ENCODE peak calls at places on chromosomes 5 and 9, in seven cellular contexts. One of them, this sample, is unnamed. For H3K4me1, the result is how much of the 10 kb centered on the place peaks cover.

GRCh38 chr5:78221964-78222451 is 72.5 kb downstream of the AP3B1 start:
- DNase-seq in transverse colon: peak
- DNase-seq in BE2C: peak
- DNase-seq in neural progenitor cell: no peak
- DNase-seq in heart left ventricle: no peak
- DNase-seq in OCI-LY7: peak
- DNase-seq in DND-41: no peak
- DNase-seq in this sample: no peak

GRCh38 chr9:107345327-107345726 is 62.2 kb downstream of the RAD23B start:
- DNase-seq in DND-41: no peak
- DNase-seq in neural progenitor cell: no peak
- DNase-seq in BE2C: no peak
- DNase-seq in OCI-LY7: no peak
- DNase-seq in heart left ventricle: no peak
- DNase-seq in transverse colon: no peak
- DNase-seq in this sample: no peak

GRCh38 chr5:78591227-78591626 is 57.3 kb downstream of the LHFPL2 start:
- DNase-seq in BE2C: no peak
- DNase-seq in transverse colon: no peak
- DNase-seq in OCI-LY7: no peak
- DNase-seq in neural progenitor cell: no peak
- DNase-seq in heart left ventricle: no peak
- DNase-seq in DND-41: no peak
- DNase-seq in this sample: no peak

GRCh38 chr5:174693697-174694400 is 30.5 kb upstream of the MSX2 start:
- DNase-seq in DND-41: no peak
- DNase-seq in neural progenitor cell: no peak
- DNase-seq in BE2C: no peak
- DNase-seq in heart left ventricle: no peak
- DNase-seq in transverse colon: peak
- DNase-seq in OCI-LY7: no peak
- DNase-seq in this sample: peak

GRCh38 chr5:77990020-77990419 is 213.9 kb upstream of the TBCA start:
- DNase-seq in neural progenitor cell: peak
- DNase-seq in heart left ventricle: no peak
- DNase-seq in OCI-LY7: no peak
- DNase-seq in DND-41: no peak
- DNase-seq in transverse colon: no peak
- DNase-seq in BE2C: peak
- DNase-seq in this sample: no peak

GRCh38 chr5:137361275-137361674 is 137.9 kb downstream of the SPOCK1 start:
- DNase-seq in DND-41: no peak
- DNase-seq in BE2C: no peak
- DNase-seq in heart left ventricle: no peak
- DNase-seq in transverse colon: no peak
- DNase-seq in OCI-LY7: no peak
- DNase-seq in neural progenitor cell: no peak
- DNase-seq in this sample: no peak

GRCh38 chr9:128098017-128098935 is 29.3 kb downstream of the PTGES2 start:
- DNase-seq in transverse colon: peak
- DNase-seq in neural progenitor cell: peak
- DNase-seq in BE2C: no peak
- DNase-seq in heart left ventricle: peak
- DNase-seq in OCI-LY7: no peak
- DNase-seq in DND-41: peak
- DNase-seq in this sample: peak

GRCh38 chr5:143600396-143601075 is 197.1 kb upstream of the NR3C1 start:
- DNase-seq in OCI-LY7: no peak
- DNase-seq in transverse colon: no peak
- DNase-seq in neural progenitor cell: no peak
- DNase-seq in DND-41: no peak
- DNase-seq in heart left ventricle: no peak
- DNase-seq in BE2C: no peak
- DNase-seq in this sample: no peak

GRCh38 chr5:54551906-54552305 is 34.3 kb downstream of the SNX18 start:
- DNase-seq in transverse colon: no peak
- DNase-seq in DND-41: no peak
- DNase-seq in neural progenitor cell: no peak
- DNase-seq in heart left ventricle: no peak
- DNase-seq in BE2C: no peak
- DNase-seq in OCI-LY7: no peak
- DNase-seq in this sample: no peak

GRCh38 chr5:415928-416635 is 26.9 kb upstream of the EXOC3 start:
- DNase-seq in transverse colon: no peak
- DNase-seq in OCI-LY7: no peak
- DNase-seq in neural progenitor cell: peak
- DNase-seq in heart left ventricle: peak
- DNase-seq in BE2C: no peak
- DNase-seq in DND-41: no peak
- DNase-seq in this sample: no peak

GRCh38 chr5:407801-408268 is 35.1 kb upstream of the EXOC3 start:
- DNase-seq in neural progenitor cell: no peak
- DNase-seq in OCI-LY7: no peak
- DNase-seq in DND-41: no peak
- DNase-seq in BE2C: no peak
- DNase-seq in transverse colon: no peak
- DNase-seq in heart left ventricle: peak
- DNase-seq in this sample: no peak

GRCh38 chr5:407051-407450 is 35.9 kb upstream of the EXOC3 start:
- DNase-seq in DND-41: no peak
- DNase-seq in transverse colon: no peak
- DNase-seq in BE2C: no peak
- DNase-seq in OCI-LY7: no peak
- DNase-seq in heart left ventricle: no peak
- DNase-seq in neural progenitor cell: no peak
- DNase-seq in this sample: no peak

GRCh38 chr5:410911-411517 is 32.0 kb upstream of the EXOC3 start:
- DNase-seq in BE2C: no peak
- DNase-seq in DND-41: no peak
- DNase-seq in neural progenitor cell: no peak
- DNase-seq in transverse colon: no peak
- DNase-seq in heart left ventricle: no peak
- DNase-seq in OCI-LY7: no peak
- DNase-seq in this sample: no peak

GRCh38 chr5:411728-412127 is 31.2 kb upstream of the EXOC3 start:
- DNase-seq in heart left ventricle: peak
- DNase-seq in BE2C: no peak
- DNase-seq in DND-41: no peak
- DNase-seq in transverse colon: no peak
- DNase-seq in neural progenitor cell: no peak
- DNase-seq in OCI-LY7: no peak
- DNase-seq in this sample: peak
- H3K4me1 ChIP-seq in heart left ventricle: under half
- H3K4me1 ChIP-seq in BE2C: under half
- H3K4me1 ChIP-seq in DND-41: under half
- H3K4me1 ChIP-seq in transverse colon: under half
- H3K4me1 ChIP-seq in neural progenitor cell: under half
- H3K4me1 ChIP-seq in OCI-LY7: under half
- H3K4me1 ChIP-seq in this sample: under half

GRCh38 chr9:91426123-91426745 is 2.6 kb upstream of the NFIL3 start:
- DNase-seq in OCI-LY7: peak
- DNase-seq in heart left ventricle: no peak
- DNase-seq in transverse colon: no peak
- DNase-seq in neural progenitor cell: peak
- DNase-seq in BE2C: no peak
- DNase-seq in DND-41: no peak
- DNase-seq in this sample: no peak

GRCh38 chr9:91429501-91429900 is 5.9 kb upstream of the NFIL3 start:
- DNase-seq in heart left ventricle: no peak
- DNase-seq in BE2C: no peak
- DNase-seq in transverse colon: no peak
- DNase-seq in OCI-LY7: no peak
- DNase-seq in neural progenitor cell: no peak
- DNase-seq in DND-41: peak
- DNase-seq in this sample: no peak

GRCh38 chr9:91428927-91429351 is 5.3 kb upstream of the NFIL3 start:
- DNase-seq in OCI-LY7: no peak
- DNase-seq in DND-41: no peak
- DNase-seq in transverse colon: no peak
- DNase-seq in neural progenitor cell: no peak
- DNase-seq in BE2C: no peak
- DNase-seq in heart left ventricle: no peak
- DNase-seq in this sample: no peak

GRCh38 chr9:91427873-91428272 is 4.2 kb upstream of the NFIL3 start:
- DNase-seq in heart left ventricle: no peak
- DNase-seq in transverse colon: no peak
- DNase-seq in DND-41: no peak
- DNase-seq in neural progenitor cell: no peak
- DNase-seq in OCI-LY7: no peak
- DNase-seq in BE2C: no peak
- DNase-seq in this sample: no peak

GRCh38 chr9:91428431-91428830 is 4.8 kb upstream of the NFIL3 start:
- DNase-seq in neural progenitor cell: no peak
- DNase-seq in BE2C: no peak
- DNase-seq in transverse colon: no peak
- DNase-seq in heart left ventricle: no peak
- DNase-seq in OCI-LY7: no peak
- DNase-seq in DND-41: no peak
- DNase-seq in this sample: no peak
- H3K4me3 ChIP-seq in neural progenitor cell: no peak
- H3K4me3 ChIP-seq in BE2C: no peak
- H3K4me3 ChIP-seq in transverse colon: no peak
- H3K4me3 ChIP-seq in heart left ventricle: no peak
- H3K4me3 ChIP-seq in OCI-LY7: no peak
- H3K4me3 ChIP-seq in DND-41: no peak
- H3K4me3 ChIP-seq in this sample: no peak

GRCh38 chr9:136949239-136949816 is 2.7 kb upstream of the LCN12 start:
- DNase-seq in DND-41: no peak
- DNase-seq in neural progenitor cell: peak
- DNase-seq in OCI-LY7: no peak
- DNase-seq in BE2C: no peak
- DNase-seq in heart left ventricle: peak
- DNase-seq in transverse colon: no peak
- DNase-seq in this sample: no peak

GRCh38 chr9:136951541-136952353 is at the start of gene LCN12:
- DNase-seq in BE2C: no peak
- DNase-seq in heart left ventricle: peak
- DNase-seq in DND-41: no peak
- DNase-seq in transverse colon: no peak
- DNase-seq in neural progenitor cell: no peak
- DNase-seq in OCI-LY7: no peak
- DNase-seq in this sample: no peak

GRCh38 chr9:136950656-136951030 is 1.4 kb upstream of the LCN12 start:
- DNase-seq in OCI-LY7: no peak
- DNase-seq in neural progenitor cell: no peak
- DNase-seq in transverse colon: no peak
- DNase-seq in DND-41: no peak
- DNase-seq in BE2C: no peak
- DNase-seq in heart left ventricle: peak
- DNase-seq in this sample: no peak

GRCh38 chr9:136947955-136948510 is 3.0 kb downstream of the C8G start:
- DNase-seq in OCI-LY7: peak
- DNase-seq in neural progenitor cell: peak
- DNase-seq in transverse colon: peak
- DNase-seq in heart left ventricle: peak
- DNase-seq in BE2C: peak
- DNase-seq in DND-41: no peak
- DNase-seq in this sample: no peak

DNA sequence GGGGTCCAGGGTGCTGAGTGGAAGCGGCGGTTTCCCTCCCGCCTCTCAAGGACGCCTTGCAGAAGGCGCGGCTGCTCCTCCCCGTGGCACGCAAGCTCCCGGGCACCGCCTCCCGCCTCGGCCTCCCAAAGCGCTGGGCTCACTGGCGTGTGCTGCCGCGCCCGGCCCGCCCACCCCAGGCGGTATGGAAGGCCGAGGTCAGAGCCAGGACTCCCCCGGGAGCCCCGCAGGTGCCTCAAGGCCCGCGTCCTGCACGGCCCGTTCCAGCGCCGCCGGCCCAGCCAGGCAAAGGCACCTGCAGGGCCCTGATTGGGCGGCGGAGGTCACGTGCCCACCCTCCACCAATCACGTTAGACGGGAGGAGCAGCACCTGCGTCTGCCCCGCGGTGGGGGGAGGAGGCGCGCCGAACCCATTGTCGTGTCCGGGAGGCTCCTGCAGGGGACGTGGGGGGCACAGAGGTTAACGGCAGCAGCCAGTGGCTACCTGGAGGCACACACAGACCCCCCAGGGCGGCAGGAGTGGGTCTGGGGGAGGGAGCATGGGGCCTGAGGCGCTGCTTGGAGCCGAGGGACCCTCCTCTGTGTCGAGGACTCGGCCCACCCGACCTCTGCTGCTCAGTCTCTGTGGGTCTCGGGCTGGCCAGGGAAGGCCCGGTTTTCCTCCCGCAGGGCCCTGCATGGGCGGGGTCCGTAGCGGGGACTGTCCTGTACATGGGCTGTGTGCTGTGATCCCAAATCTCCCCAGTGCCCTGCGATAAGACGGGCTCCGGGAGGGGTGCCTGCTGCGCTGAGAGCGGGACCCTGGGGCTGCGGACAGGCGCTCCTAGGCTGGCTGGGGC is 2.0 kb upstream of the LCN12 start:
- DNase-seq in heart left ventricle: peak
- DNase-seq in transverse colon: peak
- DNase-seq in neural progenitor cell: peak
- DNase-seq in DND-41: peak
- DNase-seq in OCI-LY7: peak
- DNase-seq in BE2C: peak
- DNase-seq in this sample: peak
- TF ChIP-seq CTCF in heart left ventricle: peak
- TF ChIP-seq CTCF in transverse colon: peak
- TF ChIP-seq CTCF in neural progenitor cell: peak
- TF ChIP-seq CTCF in DND-41: peak
- TF ChIP-seq CTCF in OCI-LY7: peak
- TF ChIP-seq CTCF in BE2C: no peak
- TF ChIP-seq CTCF in this sample: no peak

DNA sequence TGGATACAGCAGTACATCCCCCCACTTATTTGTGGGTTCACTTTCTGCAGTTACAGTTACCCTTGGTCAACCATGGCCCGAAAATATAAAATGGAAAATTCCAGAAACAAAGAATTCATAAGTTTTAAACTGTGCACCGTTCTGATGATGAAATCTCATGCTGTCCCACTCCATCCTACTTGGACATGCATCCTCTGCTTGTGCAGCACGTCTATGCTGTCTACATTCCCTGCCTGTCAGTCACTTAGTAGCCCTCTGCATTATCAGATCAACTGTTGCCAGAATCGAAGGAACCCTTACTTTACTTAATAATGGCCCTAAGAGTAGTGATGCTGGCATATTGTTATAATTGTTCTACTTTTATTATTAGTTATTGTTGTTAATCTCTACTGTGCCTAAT is 14.6 kb downstream of the MARCHF3 start:
- DNase-seq in neural progenitor cell: no peak
- DNase-seq in DND-41: no peak
- DNase-seq in transverse colon: no peak
- DNase-seq in heart left ventricle: no peak
- DNase-seq in BE2C: no peak
- DNase-seq in OCI-LY7: no peak
- DNase-seq in this sample: no peak
- H3K4me1 ChIP-seq in neural progenitor cell: under half
- H3K4me1 ChIP-seq in DND-41: under half
- H3K4me1 ChIP-seq in transverse colon: under half
- H3K4me1 ChIP-seq in heart left ventricle: under half
- H3K4me1 ChIP-seq in BE2C: under half
- H3K4me1 ChIP-seq in OCI-LY7: under half
- H3K4me1 ChIP-seq in this sample: under half

GRCh38 chr5:172172912-172173591 is 15.0 kb downstream of the STK10 start:
- DNase-seq in DND-41: no peak
- DNase-seq in heart left ventricle: peak
- DNase-seq in transverse colon: no peak
- DNase-seq in OCI-LY7: no peak
- DNase-seq in BE2C: no peak
- DNase-seq in neural progenitor cell: no peak
- DNase-seq in this sample: no peak
- H3K4me3 ChIP-seq in DND-41: no peak
- H3K4me3 ChIP-seq in heart left ventricle: no peak
- H3K4me3 ChIP-seq in transverse colon: no peak
- H3K4me3 ChIP-seq in OCI-LY7: no peak
- H3K4me3 ChIP-seq in BE2C: no peak
- H3K4me3 ChIP-seq in neural progenitor cell: no peak
- H3K4me3 ChIP-seq in this sample: no peak

GRCh38 chr5:170485606-170485911 is 18.3 kb upstream of the KCNIP1 start:
- DNase-seq in transverse colon: no peak
- DNase-seq in BE2C: no peak
- DNase-seq in OCI-LY7: no peak
- DNase-seq in neural progenitor cell: no peak
- DNase-seq in DND-41: no peak
- DNase-seq in heart left ventricle: no peak
- DNase-seq in this sample: no peak
- TF ChIP-seq CTCF in transverse colon: no peak
- TF ChIP-seq CTCF in BE2C: no peak
- TF ChIP-seq CTCF in OCI-LY7: no peak
- TF ChIP-seq CTCF in neural progenitor cell: no peak
- TF ChIP-seq CTCF in DND-41: no peak
- TF ChIP-seq CTCF in heart left ventricle: no peak
- TF ChIP-seq CTCF in this sample: no peak